ENCODE peak calls at places on chromosome 15, in seven cellular contexts. One of them, this sample, is unnamed.

GRCh38 chr15:34754674-34755418 is at the start of gene GJD2:
- DNase-seq in caudate nucleus: no peak
- DNase-seq in CD8-positive, alpha-beta T cell: no peak
- DNase-seq in NCI-H2029 treated with DMSO at 0.1 percent for 48 hours: no peak
- DNase-seq in CD4-positive, alpha-beta T cell: no peak
- DNase-seq in KBM-7: no peak
- DNase-seq in NCI-H774: peak
- DNase-seq in this sample: no peak

GRCh38 chr15:22253676-22254408 is 173.5 kb downstream of the OR4M2 start:
- DNase-seq in caudate nucleus: no peak
- DNase-seq in CD8-positive, alpha-beta T cell: no peak
- DNase-seq in NCI-H2029 treated with DMSO at 0.1 percent for 48 hours: no peak
- DNase-seq in CD4-positive, alpha-beta T cell: no peak
- DNase-seq in KBM-7: no peak
- DNase-seq in NCI-H774: no peak
- DNase-seq in this sample: no peak

GRCh38 chr15:55343168-55343567 is 24.1 kb downstream of the PIGB start:
- DNase-seq in caudate nucleus: no peak
- DNase-seq in CD8-positive, alpha-beta T cell: no peak
- DNase-seq in NCI-H2029 treated with DMSO at 0.1 percent for 48 hours: peak
- DNase-seq in CD4-positive, alpha-beta T cell: no peak
- DNase-seq in KBM-7: no peak
- DNase-seq in NCI-H774: peak
- DNase-seq in this sample: no peak

GRCh38 chr15:92715753-92716152 is 60.2 kb upstream of the FAM174B start:
- DNase-seq in caudate nucleus: no peak
- DNase-seq in CD8-positive, alpha-beta T cell: no peak
- DNase-seq in NCI-H2029 treated with DMSO at 0.1 percent for 48 hours: no peak
- DNase-seq in CD4-positive, alpha-beta T cell: no peak
- DNase-seq in KBM-7: no peak
- DNase-seq in NCI-H774: no peak
- DNase-seq in this sample: no peak

GRCh38 chr15:27512281-27513001 is 541.5 kb downstream of the GABRG3 start:
- DNase-seq in caudate nucleus: no peak
- DNase-seq in CD8-positive, alpha-beta T cell: no peak
- DNase-seq in NCI-H2029 treated with DMSO at 0.1 percent for 48 hours: no peak
- DNase-seq in CD4-positive, alpha-beta T cell: no peak
- DNase-seq in KBM-7: no peak
- DNase-seq in NCI-H774: no peak
- DNase-seq in this sample: no peak

GRCh38 chr15:67824900-67825879 is at the start of gene SKOR1:
- DNase-seq in caudate nucleus: no peak
- DNase-seq in CD8-positive, alpha-beta T cell: no peak
- DNase-seq in NCI-H2029 treated with DMSO at 0.1 percent for 48 hours: no peak
- DNase-seq in CD4-positive, alpha-beta T cell: peak
- DNase-seq in KBM-7: peak
- DNase-seq in NCI-H774: no peak
- DNase-seq in this sample: no peak

GRCh38 chr15:52263563-52263962 is 32.0 kb downstream of the MYO5C start:
- DNase-seq in caudate nucleus: no peak
- DNase-seq in CD8-positive, alpha-beta T cell: no peak
- DNase-seq in NCI-H2029 treated with DMSO at 0.1 percent for 48 hours: no peak
- DNase-seq in CD4-positive, alpha-beta T cell: no peak
- DNase-seq in KBM-7: no peak
- DNase-seq in NCI-H774: no peak
- DNase-seq in this sample: no peak

GRCh38 chr15:75179773-75180140 is 21.9 kb upstream of the C15orf39 start:
- DNase-seq in caudate nucleus: no peak
- DNase-seq in CD8-positive, alpha-beta T cell: no peak
- DNase-seq in NCI-H2029 treated with DMSO at 0.1 percent for 48 hours: no peak
- DNase-seq in CD4-positive, alpha-beta T cell: no peak
- DNase-seq in KBM-7: no peak
- DNase-seq in NCI-H774: no peak
- DNase-seq in this sample: no peak

GRCh38 chr15:29613951-29614382 is 208.3 kb downstream of the TJP1 start:
- DNase-seq in caudate nucleus: no peak
- DNase-seq in CD8-positive, alpha-beta T cell: no peak
- DNase-seq in NCI-H2029 treated with DMSO at 0.1 percent for 48 hours: no peak
- DNase-seq in CD4-positive, alpha-beta T cell: no peak
- DNase-seq in KBM-7: peak
- DNase-seq in NCI-H774: peak
- DNase-seq in this sample: no peak

GRCh38 chr15:37102315-37103021 is 2.1 kb upstream of the MEIS2 start:
- DNase-seq in caudate nucleus: no peak
- DNase-seq in CD8-positive, alpha-beta T cell: no peak
- DNase-seq in NCI-H2029 treated with DMSO at 0.1 percent for 48 hours: no peak
- DNase-seq in CD4-positive, alpha-beta T cell: no peak
- DNase-seq in KBM-7: peak
- DNase-seq in NCI-H774: peak
- DNase-seq in this sample: no peak